ENCODE peak calls at places on chromosomes 2 and 18, in eight cellular contexts. D, U, O, S, J, Q, N and K are unnamed samples.

GRCh38 chr2:217918220-217919024 is 84.4 kb downstream of the TNS1 start:
- DNase-seq in O (peak; percentile 31), S (no peak), Q (no peak), J (no peak), N (no peak), D (peak; percentile 31), U (no peak), K (no peak)

GRCh38 chr18:28050561-28050960 is 126.4 kb downstream of the CDH2 start:
- DNase-seq in S (no peak), O (no peak), J (no peak), U (no peak), D (no peak), Q (no peak), N (no peak), K (no peak)

GRCh38 chr2:30355306-30355705 is 91.7 kb upstream of the LCLAT1 start:
- DNase-seq in Q (no peak), N (no peak), S (no peak), U (no peak), J (no peak), D (no peak), O (no peak), K (no peak)

GRCh38 chr2:24365051-24365450 is 4.7 kb upstream of the ITSN2 start:
- DNase-seq in Q (peak; percentile 85), O (no peak), D (no peak), S (peak; percentile 92), N (peak; percentile 42), J (no peak), U (peak; percentile 90), K (no peak)

GRCh38 chr2:9158786-9159779 is 47.5 kb upstream of the ASAP2 start:
- DNase-seq in O (no peak), U (no peak), S (no peak), D (no peak), J (no peak), Q (no peak), N (no peak), K (no peak)

GRCh38 chr2:59182249-59182648 is 941.1 kb upstream of the FANCL start:
- DNase-seq in O (peak; percentile 10), U (no peak), N (no peak), S (no peak), D (peak; percentile 22), Q (no peak), J (peak; percentile 6), K (peak; percentile 35)

GRCh38 chr2:159157361-159158045 is 129.0 kb downstream of the WDSUB1 start:
- DNase-seq in S (no peak), D (no peak), J (no peak), U (no peak), Q (no peak), O (no peak), N (no peak), K (no peak)

GRCh38 chr2:117523267-117523666 is 291.2 kb upstream of the DDX18 start:
- DNase-seq in Q (peak; percentile 66), D (no peak), S (peak; percentile 64), J (no peak), U (peak; percentile 94), N (peak; percentile 32), O (no peak), K (no peak)

GRCh38 chr2:128440087-128440665 is 121.5 kb upstream of the HS6ST1 start:
- DNase-seq in U (peak; percentile 13), Q (no peak), O (no peak), N (no peak), D (no peak), J (no peak), S (no peak), K (no peak)

GRCh38 chr2:170886391-170886790 is 42.7 kb upstream of the GORASP2 start:
- DNase-seq in Q (no peak), J (no peak), N (no peak), O (no peak), S (no peak), D (no peak), U (no peak), K (no peak)

GRCh38 chr2:170882758-170883157 is 46.3 kb upstream of the GORASP2 start:
- DNase-seq in J (no peak), S (no peak), U (no peak), D (no peak), Q (no peak), N (no peak), O (no peak), K (no peak)

GRCh38 chr2:170887496-170888265 is 41.4 kb upstream of the GORASP2 start:
- DNase-seq in O (no peak), J (no peak), S (no peak), U (no peak), N (no peak), Q (no peak), D (no peak), K (no peak)

GRCh38 chr2:170883683-170884082 is 45.4 kb upstream of the GORASP2 start:
- DNase-seq in D (no peak), N (no peak), U (no peak), J (no peak), Q (no peak), O (no peak), S (no peak), K (no peak)

DNA sequence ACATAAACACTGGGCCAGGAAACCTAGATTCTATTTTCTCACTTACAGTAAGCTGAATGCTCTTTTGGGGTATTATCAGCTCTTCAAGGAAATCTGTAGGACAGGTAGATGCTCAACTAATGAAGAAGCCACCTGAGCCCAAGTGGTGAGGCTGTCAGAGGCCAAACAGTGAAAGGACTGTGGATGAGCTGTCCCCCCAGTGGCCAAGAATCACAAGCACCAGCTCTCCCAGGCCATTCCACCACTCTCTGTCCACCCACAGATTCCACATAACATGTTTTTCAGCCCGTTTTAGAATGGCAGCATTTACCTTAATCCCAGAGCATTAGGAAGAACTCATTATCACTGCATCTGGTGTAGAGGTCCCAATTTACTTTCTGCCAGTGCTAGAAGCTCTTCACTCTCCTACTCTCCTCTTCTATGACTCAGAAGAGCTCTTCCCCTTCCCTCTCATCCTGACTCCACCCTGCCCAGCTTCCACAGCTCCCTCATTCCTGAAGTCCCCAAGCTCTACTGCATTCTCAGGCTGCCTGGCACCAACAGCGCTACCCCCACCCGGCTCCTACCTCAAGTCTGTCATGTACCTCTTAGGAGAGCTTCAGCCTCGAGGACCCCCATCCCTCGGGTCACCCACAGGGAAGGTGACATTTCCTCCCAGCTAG is 43.8 kb upstream of the GORASP2 start:
- DNase-seq in N (no peak), Q (no peak), U (no peak), D (no peak), O (no peak), J (no peak), S (no peak), K (no peak)
- TF ChIP-seq CTCF in N (no peak), Q (no peak), U (no peak), D (no peak), O (no peak), J (no peak), S (no peak), K (no peak)

DNA sequence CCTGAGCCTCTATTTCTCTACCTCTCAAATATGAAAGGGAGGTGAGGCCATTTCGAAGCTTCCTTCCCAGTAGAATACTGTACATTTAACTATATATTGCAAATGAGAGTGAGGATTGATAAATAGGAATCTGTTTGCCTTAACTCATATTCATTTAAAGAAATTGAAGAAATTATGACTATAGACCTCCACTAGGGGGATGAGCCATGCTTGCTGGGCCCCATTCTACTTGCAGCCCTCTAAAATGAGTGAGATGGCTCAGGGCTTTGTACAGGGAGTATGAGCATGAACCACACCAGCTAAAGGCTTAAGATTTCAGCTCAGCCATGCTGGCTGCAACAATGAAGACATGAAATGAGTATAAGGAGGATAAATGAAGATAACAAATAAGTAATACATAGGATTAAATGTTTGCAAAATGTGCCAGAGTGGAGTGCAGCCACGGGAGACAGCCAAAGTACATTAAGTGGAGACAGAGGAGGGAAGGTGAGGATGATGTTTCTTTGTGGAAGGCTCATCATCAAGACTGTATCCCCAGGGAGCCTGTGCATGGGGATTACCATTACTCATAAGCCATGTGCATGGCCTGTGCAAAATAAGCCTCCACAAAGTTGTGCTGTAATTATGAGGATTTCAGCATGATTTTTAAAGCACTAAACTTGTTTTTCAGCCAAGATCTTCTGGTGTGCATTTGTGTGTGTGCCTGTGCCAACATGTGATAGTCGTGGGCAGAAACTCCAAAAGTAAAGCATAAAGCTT is 300.8 kb downstream of the CNTNAP5 start:
- DNase-seq in Q (no peak), J (no peak), U (no peak), N (no peak), S (no peak), O (no peak), D (peak; percentile 9), K (no peak)
- TF ChIP-seq CTCF in Q (no peak), J (peak; percentile 59), U (no peak), N (no peak), S (no peak), O (no peak), D (peak; percentile 4), K (peak; percentile 59)

GRCh38 chr2:155377178-155377780 is 678.8 kb downstream of the KCNJ3 start:
- DNase-seq in U (no peak), Q (no peak), D (peak; percentile 7), N (no peak), S (no peak), O (no peak), J (no peak), K (peak; percentile 18)
- TF ChIP-seq CTCF in U (no peak), Q (peak; percentile 43), D (peak; percentile 35), N (no peak), S (peak; percentile 42), O (peak; percentile 62), J (peak; percentile 74), K (peak; percentile 77)

GRCh38 chr2:219475278-219475677 is 23.4 kb upstream of the GMPPA start:
- DNase-seq in S (no peak), O (no peak), Q (no peak), U (no peak), D (no peak), N (no peak), J (no peak), K (no peak)

GRCh38 chr2:219478916-219479315 is 19.8 kb upstream of the GMPPA start:
- DNase-seq in D (no peak), O (no peak), J (no peak), N (no peak), U (no peak), Q (no peak), S (no peak), K (no peak)

GRCh38 chr2:219475697-219476604 is 22.7 kb upstream of the GMPPA start:
- DNase-seq in O (peak; percentile 74), J (peak; percentile 79), S (peak; percentile 75), N (peak; percentile 60), Q (peak; percentile 62), U (peak; percentile 80), D (peak; percentile 60), K (peak; percentile 62)

GRCh38 chr2:219477815-219478214 is 20.9 kb upstream of the GMPPA start:
- DNase-seq in Q (peak; percentile 66), S (no peak), D (no peak), J (no peak), O (no peak), U (no peak), N (no peak), K (no peak)

GRCh38 chr2:219476605-219477578 is 21.8 kb upstream of the GMPPA start:
- DNase-seq in S (no peak), O (no peak), J (peak; percentile 66), U (no peak), Q (peak; percentile 14), N (no peak), D (no peak), K (no peak)
- TF ChIP-seq CTCF in S (no peak), O (no peak), J (no peak), U (no peak), Q (no peak), N (no peak), D (no peak), K (no peak)